ENCODE peak calls at places on chromosomes 3 and 15, in nine cellular contexts. T, J, U, Z, B, L, E, H and V are unnamed samples.

GRCh38 chr3:26236991-26237682 is 385.4 kb upstream of the LRRC3B start:
- DNase-seq in T (no peak), J (no peak), U (no peak), Z (no peak), B (no peak), L (no peak), E (no peak), H (no peak), V (no peak)

GRCh38 chr15:56735589-56735988 is 2.3 kb upstream of the ZNF280D start:
- DNase-seq in T (no peak), J (no peak), U (no peak), Z (no peak), B (no peak), L (no peak), E (no peak), H (no peak), V (no peak)

GRCh38 chr3:169244119-169244864 is 419.2 kb downstream of the MECOM start:
- DNase-seq in T (no peak), J (no peak), U (no peak), Z (no peak), B (no peak), L (no peak), E (no peak), H (no peak), V (no peak)

GRCh38 chr3:124928333-124929202 is 6.0 kb downstream of the MUC13 start:
- DNase-seq in T (peak), J (peak), U (peak), Z (peak), B (peak), L (peak), E (peak), H (peak), V (peak)

GRCh38 chr15:69080203-69080957 is 65.9 kb downstream of the NOX5 start:
- DNase-seq in T (no peak), J (no peak), U (no peak), Z (no peak), B (no peak), L (no peak), E (no peak), H (no peak), V (no peak)

GRCh38 chr3:81216192-81216591 is 545.3 kb downstream of the GBE1 start:
- DNase-seq in T (no peak), J (no peak), U (no peak), Z (no peak), B (no peak), L (no peak), E (no peak), H (no peak), V (no peak)

GRCh38 chr15:82942691-82943090 is 9.8 kb downstream of the HOMER2 start:
- DNase-seq in T (no peak), J (no peak), U (no peak), Z (no peak), B (no peak), L (no peak), E (no peak), H (peak), V (no peak)

GRCh38 chr3:120559228-120560061 is 36.7 kb upstream of the NDUFB4 start:
- DNase-seq in T (peak), J (no peak), U (no peak), Z (no peak), B (no peak), L (no peak), E (no peak), H (peak), V (no peak)

GRCh38 chr15:79849789-79850188 is 47.0 kb downstream of the MTHFS start:
- DNase-seq in T (peak), J (no peak), U (no peak), Z (no peak), B (no peak), L (no peak), E (no peak), H (no peak), V (no peak)

GRCh38 chr3:4373669-4374068 is 70.5 kb downstream of the SETMAR start:
- DNase-seq in T (no peak), J (no peak), U (no peak), Z (no peak), B (no peak), L (no peak), E (no peak), H (no peak), V (no peak)

GRCh38 chr3:84077479-84077878 is 881.3 kb upstream of the CADM2 start:
- DNase-seq in T (peak), J (no peak), U (no peak), Z (no peak), B (no peak), L (no peak), E (no peak), H (no peak), V (no peak)